ENCODE peak calls at places on chromosomes 7 and 10, in four cellular contexts. S, N, T and M are unnamed samples. For H3K4me1, the result is how much of the 10 kb centered on the place peaks cover.

GRCh38 chr10:76073524-76073923 is 642.1 kb downstream of the LRMDA start:
- DNase-seq in N (no peak), T (no peak), S (no peak), M (no peak)

GRCh38 chr7:151736403-151736909 is 140.5 kb downstream of the PRKAG2 start:
- DNase-seq in S (peak), T (peak), N (peak), M (peak)

GRCh38 chr7:100475549-100475948 is 3.5 kb downstream of the TSC22D4 start:
- DNase-seq in T (peak), S (no peak), N (peak), M (no peak)

GRCh38 chr7:92717982-92718716 is 118.2 kb downstream of the CDK6 start:
- DNase-seq in N (peak), T (peak), S (peak), M (peak)

GRCh38 chr7:85447004-85447403 is 260.1 kb upstream of the SEMA3D start:
- DNase-seq in S (no peak), N (no peak), T (no peak), M (no peak)

GRCh38 chr10:109114578-109114977 is 808.7 kb downstream of the XPNPEP1 start:
- DNase-seq in S (no peak), T (no peak), N (no peak), M (no peak)

GRCh38 chr10:29328988-29329387 is 40.1 kb downstream of the LYZL1 start:
- DNase-seq in T (peak), N (peak), S (no peak), M (no peak)

GRCh38 chr7:156751319-156751718 is 110.7 kb downstream of the RNF32 start:
- DNase-seq in T (no peak), N (no peak), S (no peak), M (no peak)

GRCh38 chr10:30557884-30558283 is 71.7 kb downstream of the LYZL2 start:
- DNase-seq in S (no peak), T (no peak), N (no peak), M (no peak)

GRCh38 chr7:154568346-154568745 is 434.6 kb downstream of the PAXIP1 start:
- DNase-seq in T (no peak), S (no peak), N (no peak), M (no peak)

GRCh38 chr10:115931301-115931700 is 341.7 kb downstream of the GFRA1 start:
- DNase-seq in S (no peak), T (no peak), N (no peak), M (no peak)

GRCh38 chr10:2278391-2278790 is 541.1 kb upstream of the ADARB2 start:
- DNase-seq in T (no peak), N (no peak), S (no peak), M (no peak)

GRCh38 chr10:88114368-88114767 is 250.9 kb downstream of the PTEN start:
- DNase-seq in S (peak), T (peak), N (peak), M (no peak)

GRCh38 chr7:22194633-22195273 is 162.2 kb downstream of the RAPGEF5 start:
- DNase-seq in S (no peak), N (no peak), T (no peak), M (no peak)

GRCh38 chr10:3873728-3874461 is 88.9 kb upstream of the KLF6 start:
- DNase-seq in S (no peak), N (no peak), T (no peak), M (no peak)

GRCh38 chr7:106190589-106191330 is 78.6 kb upstream of the SYPL1 start:
- DNase-seq in N (no peak), T (no peak), S (no peak), M (no peak)

GRCh38 chr7:43071604-43072003 is 40.8 kb upstream of the HECW1 start:
- DNase-seq in S (no peak), N (no peak), T (no peak), M (no peak)

GRCh38 chr7:48742046-48742445 is 182.3 kb upstream of the CDC14C start:
- DNase-seq in T (no peak), N (no peak), S (no peak), M (no peak)

GRCh38 chr10:11009471-11010308 is 8.0 kb upstream of the CELF2 start:
- DNase-seq in T (no peak), N (no peak), S (no peak), M (no peak)

GRCh38 chr10:46197050-46197449 is 89.7 kb upstream of the ANTXRL start:
- DNase-seq in S (no peak), T (no peak), N (no peak), M (no peak)

GRCh38 chr10:78763651-78764395 is 304.9 kb upstream of the ZMIZ1 start:
- DNase-seq in T (no peak), S (peak), N (peak), M (no peak)

GRCh38 chr10:82982110-82982608 is 1107.2 kb downstream of the NRG3 start:
- DNase-seq in N (no peak), T (no peak), S (no peak), M (no peak)

GRCh38 chr7:31883761-31884164 is 186.4 kb downstream of the PDE1C start:
- DNase-seq in S (no peak), T (no peak), N (peak), M (no peak)

GRCh38 chr7:112143567-112143966 is 62.6 kb downstream of the DOCK4 start:
- DNase-seq in S (no peak), N (no peak), T (no peak), M (peak)

GRCh38 chr7:137475966-137476365 is 132.4 kb upstream of the PTN start:
- DNase-seq in S (no peak), T (no peak), N (no peak), M (no peak)

GRCh38 chr10:102241444-102242117 is at the start of gene PITX3:
- DNase-seq in N (peak), S (peak), T (peak), M (peak)

GRCh38 chr7:138089080-138089901 is 13.0 kb downstream of the AKR1D1 start:
- DNase-seq in T (no peak), S (no peak), N (no peak), M (no peak)

GRCh38 chr7:94620703-94621118 is 35.2 kb downstream of the SGCE start:
- DNase-seq in S (peak), T (peak), N (peak), M (peak)

GRCh38 chr7:140621326-140622035 is 19.1 kb downstream of the DENND2A start:
- DNase-seq in N (no peak), T (no peak), S (no peak), M (no peak)

GRCh38 chr7:6656413-6656812 is 19.3 kb downstream of the ZNF316 start:
- DNase-seq in N (no peak), S (peak), T (no peak), M (no peak)

GRCh38 chr7:101172854-101173751 is 7.0 kb downstream of the NAT16 start:
- DNase-seq in T (peak), N (peak), S (peak), M (no peak)

GRCh38 chr7:97337849-97338248 is 220.4 kb downstream of the SDHAF3 start:
- DNase-seq in T (no peak), S (no peak), N (no peak), M (no peak)

DNA sequence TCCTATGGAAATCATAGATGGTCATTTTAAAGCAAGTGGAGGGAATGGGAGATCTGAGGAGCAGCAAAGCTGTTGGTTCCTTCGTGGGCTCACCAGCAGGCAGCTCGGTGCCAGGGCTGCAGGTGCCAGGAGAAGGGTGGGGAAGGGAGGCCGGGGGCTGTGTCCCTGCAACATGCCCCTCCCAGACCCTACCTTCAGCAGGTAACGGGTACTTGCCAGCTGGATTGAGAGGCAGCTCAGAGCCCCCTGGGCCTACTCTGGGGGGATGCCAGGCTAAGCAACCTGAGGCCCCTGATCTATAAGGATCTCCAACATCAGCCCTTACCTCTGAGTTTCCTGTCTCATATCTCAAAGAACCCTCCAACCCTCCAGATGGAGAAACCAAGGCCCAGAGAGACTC is 173.2 kb downstream of the NEURL1 start:
- DNase-seq in T (no peak), S (no peak), N (no peak), M (no peak)
- H3K4me1 ChIP-seq in T (under half), S (under half), N (under half), M (under half)

GRCh38 chr10:71664585-71664984 is 55.0 kb downstream of the C10orf105 start:
- DNase-seq in S (no peak), T (no peak), N (no peak), M (no peak)
- H3K4me1 ChIP-seq in S (under half), T (under half), N (under half), M (under half)

GRCh38 chr7:47447621-47448349 is 134.1 kb downstream of the TNS3 start:
- DNase-seq in N (no peak), T (no peak), S (peak), M (no peak)
- H3K4me1 ChIP-seq in N (under half), T (half or more), S (under half), M (half or more)

GRCh38 chr7:223861-224260 is 31.5 kb downstream of the FAM20C start:
- DNase-seq in T (no peak), S (no peak), N (no peak), M (no peak)
- H3K4me1 ChIP-seq in T (under half), S (under half), N (under half), M (under half)

GRCh38 chr10:62027841-62028501 is 126.5 kb downstream of the ARID5B start:
- DNase-seq in N (no peak), S (no peak), T (no peak), M (no peak)
- H3K4me1 ChIP-seq in N (under half), S (under half), T (under half), M (under half)

DNA sequence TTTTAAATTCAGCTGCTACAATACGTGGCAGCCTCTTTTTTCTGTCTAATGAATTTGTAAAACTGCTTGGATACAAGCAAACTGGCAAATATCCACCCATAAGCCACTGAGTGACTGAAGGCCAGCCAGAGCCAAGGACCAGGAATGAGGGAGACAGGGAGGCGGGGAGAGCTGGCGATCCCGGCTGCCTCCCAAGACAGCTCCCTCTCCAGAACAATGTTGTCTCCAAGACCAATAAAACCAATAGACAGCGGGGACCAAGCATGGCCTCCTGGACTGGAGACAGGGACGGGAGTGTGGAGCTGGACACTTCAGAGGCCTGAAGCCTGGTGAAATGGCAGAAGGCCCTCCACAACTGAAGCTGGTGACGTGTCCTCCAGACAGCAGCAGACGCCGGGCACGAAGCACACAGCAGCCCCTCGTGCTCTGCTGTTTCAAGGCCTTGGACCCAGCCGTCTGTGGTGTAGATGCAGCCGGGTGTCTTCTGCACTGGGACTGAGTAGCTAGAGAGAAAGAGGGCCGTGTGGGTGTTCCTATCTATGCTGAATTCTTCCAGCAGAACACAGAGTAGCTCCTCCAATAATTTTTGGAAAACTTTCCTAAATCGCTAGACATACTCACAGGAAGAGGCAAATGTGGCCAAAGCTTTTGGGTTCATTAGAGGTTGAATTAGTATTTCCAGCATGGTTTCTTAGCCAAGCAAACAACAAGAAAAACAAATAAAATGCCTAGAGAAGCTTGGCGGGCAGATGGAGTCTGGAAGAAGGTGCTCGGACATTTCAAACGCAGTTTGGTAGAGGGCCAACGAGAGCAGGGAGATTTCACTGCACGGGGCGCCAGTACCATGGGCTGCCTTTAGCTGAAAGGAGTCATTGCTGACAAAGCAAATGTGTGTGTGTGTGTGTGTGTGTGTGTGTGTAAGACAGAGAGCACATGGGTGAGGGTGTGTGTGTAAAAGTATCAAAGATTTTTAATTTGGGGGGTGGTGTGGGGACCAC is 570.4 kb downstream of the TCERG1L start:
- DNase-seq in S (peak), T (no peak), N (no peak), M (no peak)
- H3K4me1 ChIP-seq in S (under half), T (under half), N (under half), M (under half)

GRCh38 chr10:70479161-70479531 is 579 bp downstream of the PALD1 start:
- DNase-seq in N (no peak), T (no peak), S (no peak), M (no peak)
- H3K4me1 ChIP-seq in N (under half), T (half or more), S (under half), M (under half)

DNA sequence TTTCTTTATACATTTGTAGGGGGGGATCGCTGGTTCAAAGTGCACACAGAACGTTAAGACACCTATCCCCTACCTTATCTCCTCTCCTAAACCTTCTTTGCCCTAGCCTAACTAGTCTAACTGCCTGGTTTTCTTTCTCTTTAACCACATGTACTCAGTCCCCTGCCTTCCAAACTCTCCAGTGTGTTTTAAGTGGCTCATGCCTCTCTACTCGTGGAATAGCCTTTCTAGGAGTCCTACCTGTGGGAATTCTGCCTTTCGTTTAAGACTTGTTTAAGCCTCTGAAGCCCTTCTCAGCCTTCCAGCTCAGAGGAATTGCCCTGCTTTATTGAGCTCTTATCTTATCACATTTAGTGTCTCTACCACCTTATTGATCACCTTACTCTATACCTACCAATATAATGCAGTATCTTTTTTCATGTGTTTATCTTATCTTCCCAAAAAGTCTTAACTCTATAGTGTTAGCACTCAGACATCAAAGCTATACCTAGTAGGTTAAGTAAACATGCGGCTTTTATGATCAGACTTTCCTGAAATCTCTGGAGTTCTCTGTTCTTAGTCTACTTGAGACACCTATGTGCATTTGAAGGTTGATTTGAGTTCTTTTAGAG is 50.6 kb downstream of the ARID5B start:
- DNase-seq in N (no peak), S (no peak), T (no peak), M (no peak)
- H3K4me1 ChIP-seq in N (under half), S (under half), T (under half), M (under half)

DNA sequence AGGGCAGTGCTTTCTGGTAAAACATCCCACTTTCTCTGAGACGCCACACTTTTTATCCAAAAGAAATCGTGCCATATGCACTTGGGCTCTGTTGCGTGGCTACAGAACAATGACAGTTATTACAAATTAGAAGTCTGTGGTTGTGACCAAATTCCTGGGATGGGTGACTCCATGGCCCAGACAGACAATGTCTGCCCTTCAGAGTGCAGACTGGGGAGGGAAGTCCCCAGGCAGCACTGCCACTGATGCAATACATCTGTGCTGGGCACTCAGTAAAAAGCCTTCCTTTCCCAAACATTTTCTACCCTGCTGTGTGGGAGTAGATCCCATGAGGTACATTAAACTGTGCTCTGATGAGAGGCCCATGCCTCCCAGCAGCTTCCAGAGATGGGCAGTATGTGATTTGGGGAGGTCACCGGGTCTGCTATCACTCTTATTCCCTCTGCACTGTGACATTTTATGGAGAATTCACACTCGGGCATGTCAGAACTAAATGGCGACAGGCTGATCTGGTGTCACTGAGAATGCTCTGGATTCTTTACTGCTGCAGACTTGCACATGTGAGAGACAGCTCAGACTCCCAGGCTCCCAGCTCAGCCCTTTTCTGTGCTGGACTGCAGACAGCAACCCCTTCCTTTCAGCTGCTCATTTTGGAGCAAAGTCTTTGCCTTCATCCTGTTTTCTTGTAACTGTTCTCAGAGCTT is 243.5 kb upstream of the ZNF32 start:
- DNase-seq in N (no peak), S (no peak), T (no peak), M (no peak)
- H3K4me1 ChIP-seq in N (under half), S (under half), T (under half), M (under half)

GRCh38 chr10:70350501-70350900 is 31.9 kb downstream of the LRRC20 start:
- DNase-seq in T (no peak), S (no peak), N (no peak), M (no peak)
- H3K4me1 ChIP-seq in T (under half), S (under half), N (under half), M (under half)